ENCODE peak calls at places on chromosomes 13 and 19, in five cellular contexts. A is HepG2, V is H1, S is K562, I is GM12878. T is an unnamed sample.

GRCh38 chr13:99261040-99261439 is 2.9 kb upstream of the GPR18 start:
- DNase-seq in A (peak), V (no peak), S (no peak), I (no peak), T (no peak)

GRCh38 chr19:12834418-12834943 is at the start of gene RTBDN:
- DNase-seq in A (no peak), V (no peak), S (no peak), I (no peak), T (peak)

GRCh38 chr19:46932346-46932745 is 71.5 kb downstream of the ARHGAP35 start:
- DNase-seq in A (no peak), V (no peak), S (no peak), I (no peak), T (no peak)

GRCh38 chr19:36573948-36574726 is 1.0 kb upstream of the ZNF529 start:
- DNase-seq in A (peak), V (no peak), S (peak), I (no peak), T (peak)

GRCh38 chr13:76799696-76800095 is 86.5 kb downstream of the KCTD12 start:
- DNase-seq in A (no peak), V (no peak), S (no peak), I (no peak), T (no peak)

GRCh38 chr13:83955011-83955410 is 72.7 kb upstream of the SLITRK1 start:
- DNase-seq in A (no peak), V (no peak), S (no peak), I (no peak), T (no peak)

GRCh38 chr19:9913237-9914000 is 22.9 kb downstream of the OLFM2 start:
- DNase-seq in A (no peak), V (peak), S (peak), I (no peak), T (no peak)

GRCh38 chr13:110323172-110323851 is 16.2 kb downstream of the COL4A2 start:
- DNase-seq in A (no peak), V (no peak), S (no peak), I (no peak), T (peak)

GRCh38 chr13:73835138-73835721 is 299.0 kb downstream of the KLF12 start:
- DNase-seq in A (peak), V (no peak), S (peak), I (peak), T (peak)

GRCh38 chr19:939922-940321 is 14.1 kb downstream of the ARID3A start:
- DNase-seq in A (no peak), V (no peak), S (no peak), I (no peak), T (no peak)
- H3K4me2 ChIP-seq in A (no peak), V (no peak), S (no peak), I (peak), T (no peak)

GRCh38 chr13:34300559-34300958 is 482.6 kb downstream of the RFC3 start:
- DNase-seq in A (peak), V (no peak), S (no peak), I (no peak), T (no peak)
- TF ChIP-seq CREB1 in A (no peak), V (no peak), S (no peak), I (no peak), T (no peak)

GRCh38 chr19:50195224-50195623 is 8.2 kb upstream of the MYH14 start:
- DNase-seq in A (no peak), V (no peak), S (no peak), I (no peak), T (no peak)

GRCh38 chr19:50197348-50197747 is 6.1 kb upstream of the MYH14 start:
- DNase-seq in A (no peak), V (no peak), S (no peak), I (no peak), T (no peak)

GRCh38 chr19:50198431-50199253 is 4.8 kb upstream of the MYH14 start:
- DNase-seq in A (no peak), V (no peak), S (no peak), I (no peak), T (no peak)

GRCh38 chr19:50199254-50199545 is 4.2 kb upstream of the MYH14 start:
- DNase-seq in A (no peak), V (no peak), S (no peak), I (no peak), T (no peak)

DNA sequence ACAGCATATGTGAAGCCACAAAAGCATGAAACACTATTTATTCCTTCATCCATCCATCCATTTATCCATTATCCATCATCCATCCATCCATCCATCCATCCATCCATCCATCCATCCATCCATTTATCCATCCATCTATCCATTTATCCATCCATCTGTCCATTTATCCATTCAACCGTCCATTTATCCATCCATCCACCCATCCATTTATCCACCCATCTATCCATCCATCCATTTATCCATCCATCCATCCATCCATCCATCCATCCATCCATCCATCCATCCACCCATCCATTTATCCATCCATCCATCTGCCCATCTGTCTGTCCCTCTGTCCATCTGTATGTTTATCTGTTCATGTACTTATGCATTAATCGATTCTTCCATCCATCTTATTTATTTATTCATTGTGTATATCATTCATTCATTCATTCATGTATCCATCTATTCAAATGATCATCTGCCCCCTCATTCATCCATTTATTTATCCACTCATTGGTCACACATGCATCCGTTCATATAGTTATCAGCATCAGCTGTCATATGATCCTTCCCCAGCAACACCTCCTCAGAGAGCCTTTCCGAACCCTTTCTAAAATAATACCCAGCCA is 7.0 kb upstream of the MYH14 start:
- DNase-seq in A (no peak), V (no peak), S (no peak), I (no peak), T (no peak)
- H3K4me2 ChIP-seq in A (no peak), V (no peak), S (no peak), I (no peak), T (no peak)

GRCh38 chr13:31860002-31860401 is 120.7 kb downstream of the RXFP2 start:
- DNase-seq in A (no peak), V (no peak), S (no peak), I (no peak), T (no peak)
- TF ChIP-seq CREB1 in A (no peak), V (no peak), S (no peak), I (no peak), T (no peak)

GRCh38 chr19:8460516-8461298 is 15.9 kb downstream of the HNRNPM start:
- DNase-seq in A (no peak), V (no peak), S (no peak), I (no peak), T (no peak)
- H3K4me2 ChIP-seq in A (no peak), V (no peak), S (no peak), I (peak), T (peak)

GRCh38 chr19:18292810-18293641 is 11.6 kb upstream of the JUND start:
- DNase-seq in A (peak), V (peak), S (peak), I (no peak), T (peak)
- TF ChIP-seq CREB1 in A (no peak), V (peak), S (no peak), I (peak), T (peak)

GRCh38 chr19:17874423-17875135 is 2.8 kb downstream of the SLC5A5 start:
- DNase-seq in A (no peak), V (no peak), S (no peak), I (no peak), T (no peak)
- H3K4me2 ChIP-seq in A (peak), V (peak), S (peak), I (no peak), T (peak)

GRCh38 chr13:20191902-20192469 is 752 bp downstream of the GJB2 start:
- DNase-seq in A (no peak), V (peak), S (no peak), I (no peak), T (peak)
- TF ChIP-seq CREB1 in A (no peak), V (no peak), S (no peak), I (no peak), T (no peak)

GRCh38 chr13:113483504-113484287 is 6.8 kb downstream of the DCUN1D2 start:
- DNase-seq in A (no peak), V (no peak), S (no peak), I (no peak), T (no peak)

GRCh38 chr13:113485545-113485944 is 5.0 kb downstream of the DCUN1D2 start:
- DNase-seq in A (no peak), V (no peak), S (no peak), I (no peak), T (no peak)

GRCh38 chr13:113489171-113489548 is 1.4 kb downstream of the DCUN1D2 start:
- DNase-seq in A (peak), V (no peak), S (no peak), I (no peak), T (peak)

GRCh38 chr13:113488283-113488682 is 2.2 kb downstream of the DCUN1D2 start:
- DNase-seq in A (no peak), V (no peak), S (no peak), I (no peak), T (no peak)

GRCh38 chr13:113486698-113487097 is 3.8 kb downstream of the DCUN1D2 start:
- DNase-seq in A (no peak), V (no peak), S (no peak), I (no peak), T (no peak)
- H3K4me2 ChIP-seq in A (no peak), V (no peak), S (no peak), I (no peak), T (peak)